ENCODE peak calls at places on chromosomes 3 and 15, in six cellular contexts. One of them, this sample, is unnamed.

GRCh38 chr15:82535566-82536408 is 4.5 kb downstream of the RPS17 start:
- DNase-seq in GM03348: no peak
- DNase-seq in stimulated activated CD4-positive, alpha-beta T cell treated with anti-CD3 and anti-CD28 coated beads, Interleukin-1b, Interleukin-23, amount 100 ng/mL, for 1 hour: no peak
- DNase-seq in kidney epithelial cell: no peak
- DNase-seq in lower lobe of right lung: no peak
- DNase-seq in iris pigment epithelial cell: no peak
- DNase-seq in this sample: no peak

GRCh38 chr3:36957862-36958686 is 13.2 kb upstream of the TRANK1 start:
- DNase-seq in GM03348: peak; percentile 63
- DNase-seq in lower lobe of right lung: no peak
- DNase-seq in kidney epithelial cell: no peak
- DNase-seq in iris pigment epithelial cell: peak; percentile 75
- DNase-seq in stimulated activated CD4-positive, alpha-beta T cell treated with anti-CD3 and anti-CD28 coated beads, Interleukin-1b, Interleukin-23, amount 100 ng/mL, for 1 hour: no peak
- DNase-seq in this sample: no peak

GRCh38 chr15:52040167-52040900 is 21.3 kb downstream of the MAPK6 start:
- DNase-seq in lower lobe of right lung: no peak
- DNase-seq in stimulated activated CD4-positive, alpha-beta T cell treated with anti-CD3 and anti-CD28 coated beads, Interleukin-1b, Interleukin-23, amount 100 ng/mL, for 1 hour: no peak
- DNase-seq in GM03348: peak; percentile 21
- DNase-seq in kidney epithelial cell: no peak
- DNase-seq in iris pigment epithelial cell: peak; percentile 44
- DNase-seq in this sample: no peak

GRCh38 chr15:32733276-32733675 is 15.5 kb downstream of the GREM1 start:
- DNase-seq in GM03348: no peak
- DNase-seq in kidney epithelial cell: no peak
- DNase-seq in iris pigment epithelial cell: peak; percentile 4
- DNase-seq in lower lobe of right lung: no peak
- DNase-seq in stimulated activated CD4-positive, alpha-beta T cell treated with anti-CD3 and anti-CD28 coated beads, Interleukin-1b, Interleukin-23, amount 100 ng/mL, for 1 hour: no peak
- DNase-seq in this sample: no peak

GRCh38 chr3:34258271-34259015 is 460.0 kb downstream of the PDCD6IP start:
- DNase-seq in lower lobe of right lung: no peak
- DNase-seq in GM03348: no peak
- DNase-seq in stimulated activated CD4-positive, alpha-beta T cell treated with anti-CD3 and anti-CD28 coated beads, Interleukin-1b, Interleukin-23, amount 100 ng/mL, for 1 hour: no peak
- DNase-seq in kidney epithelial cell: no peak
- DNase-seq in iris pigment epithelial cell: peak; percentile 11
- DNase-seq in this sample: no peak

GRCh38 chr3:11653298-11654055 is 9.8 kb upstream of the VGLL4 start:
- DNase-seq in kidney epithelial cell: no peak
- DNase-seq in stimulated activated CD4-positive, alpha-beta T cell treated with anti-CD3 and anti-CD28 coated beads, Interleukin-1b, Interleukin-23, amount 100 ng/mL, for 1 hour: no peak
- DNase-seq in lower lobe of right lung: no peak
- DNase-seq in GM03348: no peak
- DNase-seq in iris pigment epithelial cell: no peak
- DNase-seq in this sample: no peak

GRCh38 chr3:117246771-117247555 is 537.4 kb downstream of the TUSC7 start:
- DNase-seq in iris pigment epithelial cell: no peak
- DNase-seq in lower lobe of right lung: no peak
- DNase-seq in kidney epithelial cell: no peak
- DNase-seq in GM03348: no peak
- DNase-seq in stimulated activated CD4-positive, alpha-beta T cell treated with anti-CD3 and anti-CD28 coated beads, Interleukin-1b, Interleukin-23, amount 100 ng/mL, for 1 hour: no peak
- DNase-seq in this sample: no peak

GRCh38 chr3:69250014-69250413 is 127.6 kb upstream of the LMOD3 start:
- DNase-seq in GM03348: no peak
- DNase-seq in iris pigment epithelial cell: peak; percentile 45
- DNase-seq in stimulated activated CD4-positive, alpha-beta T cell treated with anti-CD3 and anti-CD28 coated beads, Interleukin-1b, Interleukin-23, amount 100 ng/mL, for 1 hour: peak; percentile 17
- DNase-seq in lower lobe of right lung: no peak
- DNase-seq in kidney epithelial cell: no peak
- DNase-seq in this sample: no peak

GRCh38 chr15:90610220-90610619 is 80.5 kb downstream of the CRTC3 start:
- DNase-seq in kidney epithelial cell: no peak
- DNase-seq in GM03348: peak; percentile 54
- DNase-seq in lower lobe of right lung: no peak
- DNase-seq in iris pigment epithelial cell: peak; percentile 59
- DNase-seq in stimulated activated CD4-positive, alpha-beta T cell treated with anti-CD3 and anti-CD28 coated beads, Interleukin-1b, Interleukin-23, amount 100 ng/mL, for 1 hour: no peak
- DNase-seq in this sample: no peak

GRCh38 chr3:120348065-120348980 is 831 bp downstream of the LRRC58 start:
- DNase-seq in iris pigment epithelial cell: peak; percentile 28
- DNase-seq in GM03348: peak; percentile 11
- DNase-seq in lower lobe of right lung: no peak
- DNase-seq in stimulated activated CD4-positive, alpha-beta T cell treated with anti-CD3 and anti-CD28 coated beads, Interleukin-1b, Interleukin-23, amount 100 ng/mL, for 1 hour: no peak
- DNase-seq in kidney epithelial cell: no peak
- DNase-seq in this sample: no peak

GRCh38 chr3:123390865-123391613 is 57.9 kb downstream of the ADCY5 start:
- DNase-seq in kidney epithelial cell: no peak
- DNase-seq in GM03348: peak; percentile 67
- DNase-seq in stimulated activated CD4-positive, alpha-beta T cell treated with anti-CD3 and anti-CD28 coated beads, Interleukin-1b, Interleukin-23, amount 100 ng/mL, for 1 hour: no peak
- DNase-seq in lower lobe of right lung: no peak
- DNase-seq in iris pigment epithelial cell: no peak
- DNase-seq in this sample: no peak

GRCh38 chr3:184337315-184337714 is at the start of gene FAM131A:
- DNase-seq in iris pigment epithelial cell: no peak
- DNase-seq in lower lobe of right lung: no peak
- DNase-seq in GM03348: peak; percentile 60
- DNase-seq in kidney epithelial cell: no peak
- DNase-seq in stimulated activated CD4-positive, alpha-beta T cell treated with anti-CD3 and anti-CD28 coated beads, Interleukin-1b, Interleukin-23, amount 100 ng/mL, for 1 hour: no peak
- DNase-seq in this sample: no peak

GRCh38 chr3:124142389-124142970 is 150.6 kb upstream of the ROPN1 start:
- DNase-seq in GM03348: no peak
- DNase-seq in iris pigment epithelial cell: no peak
- DNase-seq in lower lobe of right lung: no peak
- DNase-seq in kidney epithelial cell: no peak
- DNase-seq in stimulated activated CD4-positive, alpha-beta T cell treated with anti-CD3 and anti-CD28 coated beads, Interleukin-1b, Interleukin-23, amount 100 ng/mL, for 1 hour: no peak
- DNase-seq in this sample: no peak

GRCh38 chr3:70919661-70920060 is 607.2 kb upstream of the MDFIC2 start:
- DNase-seq in iris pigment epithelial cell: no peak
- DNase-seq in kidney epithelial cell: no peak
- DNase-seq in lower lobe of right lung: no peak
- DNase-seq in GM03348: no peak
- DNase-seq in stimulated activated CD4-positive, alpha-beta T cell treated with anti-CD3 and anti-CD28 coated beads, Interleukin-1b, Interleukin-23, amount 100 ng/mL, for 1 hour: no peak
- DNase-seq in this sample: no peak

GRCh38 chr3:28114893-28115292 is 126.5 kb upstream of the CMC1 start:
- DNase-seq in iris pigment epithelial cell: no peak
- DNase-seq in lower lobe of right lung: no peak
- DNase-seq in kidney epithelial cell: no peak
- DNase-seq in GM03348: no peak
- DNase-seq in stimulated activated CD4-positive, alpha-beta T cell treated with anti-CD3 and anti-CD28 coated beads, Interleukin-1b, Interleukin-23, amount 100 ng/mL, for 1 hour: no peak
- DNase-seq in this sample: no peak

GRCh38 chr3:113534365-113534764 is 2.0 kb downstream of the SIDT1 start:
- DNase-seq in kidney epithelial cell: no peak
- DNase-seq in GM03348: no peak
- DNase-seq in lower lobe of right lung: no peak
- DNase-seq in iris pigment epithelial cell: no peak
- DNase-seq in stimulated activated CD4-positive, alpha-beta T cell treated with anti-CD3 and anti-CD28 coated beads, Interleukin-1b, Interleukin-23, amount 100 ng/mL, for 1 hour: no peak
- DNase-seq in this sample: no peak

GRCh38 chr3:113746955-113747718 is at the start of gene ATP6V1A:
- DNase-seq in stimulated activated CD4-positive, alpha-beta T cell treated with anti-CD3 and anti-CD28 coated beads, Interleukin-1b, Interleukin-23, amount 100 ng/mL, for 1 hour: no peak
- DNase-seq in kidney epithelial cell: no peak
- DNase-seq in iris pigment epithelial cell: peak; percentile 9
- DNase-seq in lower lobe of right lung: peak; percentile 81
- DNase-seq in GM03348: peak; percentile 90
- DNase-seq in this sample: peak; percentile 57

GRCh38 chr3:127915115-127915936 is at the start of gene KBTBD12:
- DNase-seq in lower lobe of right lung: peak; percentile 57
- DNase-seq in iris pigment epithelial cell: no peak
- DNase-seq in kidney epithelial cell: no peak
- DNase-seq in GM03348: peak; percentile 36
- DNase-seq in stimulated activated CD4-positive, alpha-beta T cell treated with anti-CD3 and anti-CD28 coated beads, Interleukin-1b, Interleukin-23, amount 100 ng/mL, for 1 hour: no peak
- DNase-seq in this sample: no peak

GRCh38 chr3:71444028-71444860 is 139.3 kb downstream of the FOXP1 start:
- DNase-seq in lower lobe of right lung: peak; percentile 80
- DNase-seq in iris pigment epithelial cell: peak; percentile 93
- DNase-seq in GM03348: peak; percentile 56
- DNase-seq in stimulated activated CD4-positive, alpha-beta T cell treated with anti-CD3 and anti-CD28 coated beads, Interleukin-1b, Interleukin-23, amount 100 ng/mL, for 1 hour: no peak
- DNase-seq in kidney epithelial cell: no peak
- DNase-seq in this sample: peak; percentile 46

GRCh38 chr3:89032331-89033063 is 74.9 kb upstream of the EPHA3 start:
- DNase-seq in GM03348: peak; percentile 17
- DNase-seq in iris pigment epithelial cell: peak; percentile 47
- DNase-seq in kidney epithelial cell: no peak
- DNase-seq in stimulated activated CD4-positive, alpha-beta T cell treated with anti-CD3 and anti-CD28 coated beads, Interleukin-1b, Interleukin-23, amount 100 ng/mL, for 1 hour: no peak
- DNase-seq in lower lobe of right lung: no peak
- DNase-seq in this sample: no peak

GRCh38 chr15:50137893-50138292 is 18.9 kb upstream of the ATP8B4 start:
- DNase-seq in stimulated activated CD4-positive, alpha-beta T cell treated with anti-CD3 and anti-CD28 coated beads, Interleukin-1b, Interleukin-23, amount 100 ng/mL, for 1 hour: no peak
- DNase-seq in iris pigment epithelial cell: no peak
- DNase-seq in kidney epithelial cell: no peak
- DNase-seq in lower lobe of right lung: no peak
- DNase-seq in GM03348: no peak
- DNase-seq in this sample: no peak

GRCh38 chr3:115518100-115518852 is 105.0 kb upstream of the GAP43 start:
- DNase-seq in GM03348: peak; percentile 82
- DNase-seq in stimulated activated CD4-positive, alpha-beta T cell treated with anti-CD3 and anti-CD28 coated beads, Interleukin-1b, Interleukin-23, amount 100 ng/mL, for 1 hour: no peak
- DNase-seq in kidney epithelial cell: peak; percentile 91
- DNase-seq in iris pigment epithelial cell: peak; percentile 45
- DNase-seq in lower lobe of right lung: no peak
- DNase-seq in this sample: no peak

GRCh38 chr15:65952425-65953053 is 83.2 kb downstream of the RAB11A start:
- DNase-seq in kidney epithelial cell: no peak
- DNase-seq in stimulated activated CD4-positive, alpha-beta T cell treated with anti-CD3 and anti-CD28 coated beads, Interleukin-1b, Interleukin-23, amount 100 ng/mL, for 1 hour: no peak
- DNase-seq in lower lobe of right lung: no peak
- DNase-seq in iris pigment epithelial cell: peak; percentile 65
- DNase-seq in GM03348: peak; percentile 69
- DNase-seq in this sample: no peak

GRCh38 chr3:27590437-27591320 is 106.5 kb upstream of the SLC4A7 start:
- DNase-seq in kidney epithelial cell: no peak
- DNase-seq in GM03348: peak; percentile 33
- DNase-seq in iris pigment epithelial cell: peak; percentile 68
- DNase-seq in lower lobe of right lung: no peak
- DNase-seq in stimulated activated CD4-positive, alpha-beta T cell treated with anti-CD3 and anti-CD28 coated beads, Interleukin-1b, Interleukin-23, amount 100 ng/mL, for 1 hour: no peak
- DNase-seq in this sample: no peak

GRCh38 chr15:85624241-85624855 is 170.4 kb downstream of the KLHL25 start:
- DNase-seq in lower lobe of right lung: no peak
- DNase-seq in kidney epithelial cell: no peak
- DNase-seq in GM03348: no peak
- DNase-seq in stimulated activated CD4-positive, alpha-beta T cell treated with anti-CD3 and anti-CD28 coated beads, Interleukin-1b, Interleukin-23, amount 100 ng/mL, for 1 hour: no peak
- DNase-seq in iris pigment epithelial cell: no peak
- DNase-seq in this sample: no peak

GRCh38 chr3:12954891-12955650 is 113.7 kb upstream of the RPL32 start:
- DNase-seq in kidney epithelial cell: no peak
- DNase-seq in iris pigment epithelial cell: no peak
- DNase-seq in GM03348: peak; percentile 78
- DNase-seq in stimulated activated CD4-positive, alpha-beta T cell treated with anti-CD3 and anti-CD28 coated beads, Interleukin-1b, Interleukin-23, amount 100 ng/mL, for 1 hour: no peak
- DNase-seq in lower lobe of right lung: peak; percentile 82
- DNase-seq in this sample: no peak

GRCh38 chr15:60941448-60941847 is 287.7 kb downstream of the RORA start:
- DNase-seq in iris pigment epithelial cell: peak; percentile 90
- DNase-seq in stimulated activated CD4-positive, alpha-beta T cell treated with anti-CD3 and anti-CD28 coated beads, Interleukin-1b, Interleukin-23, amount 100 ng/mL, for 1 hour: no peak
- DNase-seq in lower lobe of right lung: no peak
- DNase-seq in kidney epithelial cell: no peak
- DNase-seq in GM03348: peak; percentile 42
- DNase-seq in this sample: no peak

GRCh38 chr3:182567666-182568065 is 225.6 kb upstream of the ATP11B start:
- DNase-seq in kidney epithelial cell: no peak
- DNase-seq in lower lobe of right lung: no peak
- DNase-seq in GM03348: no peak
- DNase-seq in iris pigment epithelial cell: peak; percentile 0
- DNase-seq in stimulated activated CD4-positive, alpha-beta T cell treated with anti-CD3 and anti-CD28 coated beads, Interleukin-1b, Interleukin-23, amount 100 ng/mL, for 1 hour: no peak
- DNase-seq in this sample: no peak

GRCh38 chr15:50884583-50884982 is 23.9 kb upstream of the AP4E1 start:
- DNase-seq in iris pigment epithelial cell: peak; percentile 66
- DNase-seq in stimulated activated CD4-positive, alpha-beta T cell treated with anti-CD3 and anti-CD28 coated beads, Interleukin-1b, Interleukin-23, amount 100 ng/mL, for 1 hour: no peak
- DNase-seq in GM03348: no peak
- DNase-seq in lower lobe of right lung: no peak
- DNase-seq in kidney epithelial cell: no peak
- DNase-seq in this sample: no peak

GRCh38 chr3:136893848-136894443 is 31.9 kb downstream of the NCK1 start:
- DNase-seq in lower lobe of right lung: no peak
- DNase-seq in GM03348: peak; percentile 62
- DNase-seq in kidney epithelial cell: peak; percentile 18
- DNase-seq in iris pigment epithelial cell: peak; percentile 93
- DNase-seq in stimulated activated CD4-positive, alpha-beta T cell treated with anti-CD3 and anti-CD28 coated beads, Interleukin-1b, Interleukin-23, amount 100 ng/mL, for 1 hour: no peak
- DNase-seq in this sample: no peak

GRCh38 chr3:4564928-4565586 is 71.9 kb downstream of the ITPR1 start:
- DNase-seq in kidney epithelial cell: no peak
- DNase-seq in stimulated activated CD4-positive, alpha-beta T cell treated with anti-CD3 and anti-CD28 coated beads, Interleukin-1b, Interleukin-23, amount 100 ng/mL, for 1 hour: no peak
- DNase-seq in GM03348: no peak
- DNase-seq in lower lobe of right lung: no peak
- DNase-seq in iris pigment epithelial cell: no peak
- DNase-seq in this sample: no peak

GRCh38 chr15:70794596-70795310 is 31.4 kb upstream of the UACA start:
- DNase-seq in iris pigment epithelial cell: peak; percentile 79
- DNase-seq in kidney epithelial cell: no peak
- DNase-seq in GM03348: peak; percentile 44
- DNase-seq in stimulated activated CD4-positive, alpha-beta T cell treated with anti-CD3 and anti-CD28 coated beads, Interleukin-1b, Interleukin-23, amount 100 ng/mL, for 1 hour: no peak
- DNase-seq in lower lobe of right lung: no peak
- DNase-seq in this sample: no peak

GRCh38 chr3:74539879-74540278 is 74.6 kb downstream of the CNTN3 start:
- DNase-seq in kidney epithelial cell: no peak
- DNase-seq in iris pigment epithelial cell: no peak
- DNase-seq in GM03348: no peak
- DNase-seq in lower lobe of right lung: no peak
- DNase-seq in stimulated activated CD4-positive, alpha-beta T cell treated with anti-CD3 and anti-CD28 coated beads, Interleukin-1b, Interleukin-23, amount 100 ng/mL, for 1 hour: no peak
- DNase-seq in this sample: no peak

GRCh38 chr3:161171639-161172552 is 49.2 kb upstream of the NMD3 start:
- DNase-seq in stimulated activated CD4-positive, alpha-beta T cell treated with anti-CD3 and anti-CD28 coated beads, Interleukin-1b, Interleukin-23, amount 100 ng/mL, for 1 hour: no peak
- DNase-seq in iris pigment epithelial cell: peak; percentile 45
- DNase-seq in kidney epithelial cell: no peak
- DNase-seq in lower lobe of right lung: no peak
- DNase-seq in GM03348: peak; percentile 7
- DNase-seq in this sample: no peak